ENCODE peak calls at places on chromosomes 12 and 14, in five cellular contexts. One of them, this sample, is unnamed.
A peak's percentile ranks its signal among the peaks of the same experiment; 100 is the strongest.

GRCh38 chr12:95520825-95521224 is 30.5 kb downstream of the USP44 start:
- DNase-seq in trophoblast cell: no peak
- DNase-seq in H1: no peak
- DNase-seq in neuronal stem cell: no peak
- DNase-seq in H9: no peak
- DNase-seq in this sample: no peak

GRCh38 chr12:65938807-65939206 is 114.5 kb downstream of the HMGA2 start:
- DNase-seq in H9: no peak
- DNase-seq in neuronal stem cell: no peak
- DNase-seq in trophoblast cell: no peak
- DNase-seq in H1: no peak
- DNase-seq in this sample: no peak

GRCh38 chr14:96754845-96755184 is 42.4 kb upstream of the VRK1 start:
- DNase-seq in trophoblast cell: no peak
- DNase-seq in H9: peak; percentile 63
- DNase-seq in neuronal stem cell: peak; percentile 37
- DNase-seq in H1: no peak
- DNase-seq in this sample: no peak

GRCh38 chr14:95515080-95515489 is 1.4 kb downstream of the SYNE3 start:
- DNase-seq in neuronal stem cell: no peak
- DNase-seq in H1: no peak
- DNase-seq in H9: peak; percentile 53
- DNase-seq in trophoblast cell: peak; percentile 82
- DNase-seq in this sample: no peak

GRCh38 chr12:2034633-2035420 is 18.0 kb upstream of the CACNA1C start:
- DNase-seq in H9: peak; percentile 93
- DNase-seq in trophoblast cell: peak; percentile 92
- DNase-seq in H1: peak; percentile 95
- DNase-seq in neuronal stem cell: peak; percentile 75
- DNase-seq in this sample: peak; percentile 68

GRCh38 chr12:111221296-111222026 is 147.4 kb downstream of the PHETA1 start:
- DNase-seq in H1: no peak
- DNase-seq in trophoblast cell: no peak
- DNase-seq in H9: no peak
- DNase-seq in neuronal stem cell: no peak
- DNase-seq in this sample: no peak

GRCh38 chr12:110641512-110641911 is 27.6 kb downstream of the TCTN1 start:
- DNase-seq in H1: no peak
- DNase-seq in H9: no peak
- DNase-seq in neuronal stem cell: peak; percentile 8
- DNase-seq in trophoblast cell: no peak
- DNase-seq in this sample: no peak

GRCh38 chr12:1174659-1175058 is 183.6 kb downstream of the ERC1 start:
- DNase-seq in neuronal stem cell: no peak
- DNase-seq in trophoblast cell: peak; percentile 15
- DNase-seq in H1: no peak
- DNase-seq in H9: no peak
- DNase-seq in this sample: no peak

GRCh38 chr12:38721611-38722252 is 183.7 kb downstream of the CPNE8 start:
- DNase-seq in neuronal stem cell: no peak
- DNase-seq in H9: no peak
- DNase-seq in H1: no peak
- DNase-seq in trophoblast cell: no peak
- DNase-seq in this sample: no peak

GRCh38 chr14:80491131-80491530 is 279.8 kb upstream of the DIO2 start:
- DNase-seq in H1: no peak
- DNase-seq in trophoblast cell: no peak
- DNase-seq in neuronal stem cell: no peak
- DNase-seq in H9: peak; percentile 55
- DNase-seq in this sample: peak; percentile 23

GRCh38 chr12:6778571-6779550 is 6.5 kb downstream of the LAG3 start:
- DNase-seq in trophoblast cell: peak; percentile 97
- DNase-seq in H1: peak; percentile 96
- DNase-seq in H9: peak; percentile 98
- DNase-seq in neuronal stem cell: peak; percentile 97
- DNase-seq in this sample: peak; percentile 93

GRCh38 chr14:102930753-102931579 is 8.5 kb downstream of the AMN start:
- DNase-seq in trophoblast cell: peak; percentile 57
- DNase-seq in H1: peak; percentile 82
- DNase-seq in neuronal stem cell: no peak
- DNase-seq in H9: peak; percentile 81
- DNase-seq in this sample: peak; percentile 71

GRCh38 chr14:59346796-59347510 is 118.2 kb downstream of the GPR135 start:
- DNase-seq in trophoblast cell: no peak
- DNase-seq in H1: no peak
- DNase-seq in neuronal stem cell: no peak
- DNase-seq in H9: no peak
- DNase-seq in this sample: peak; percentile 40

GRCh38 chr14:55059333-55059732 is 7.9 kb downstream of the MAPK1IP1L start:
- DNase-seq in H1: no peak
- DNase-seq in neuronal stem cell: no peak
- DNase-seq in trophoblast cell: no peak
- DNase-seq in H9: no peak
- DNase-seq in this sample: no peak

GRCh38 chr14:54683882-54684794 is 117.2 kb downstream of the SAMD4A start:
- DNase-seq in H9: peak; percentile 79
- DNase-seq in neuronal stem cell: no peak
- DNase-seq in trophoblast cell: peak; percentile 19
- DNase-seq in H1: peak; percentile 76
- DNase-seq in this sample: peak; percentile 76

GRCh38 chr12:130971871-130972588 is 18.3 kb downstream of the ADGRD1 start:
- DNase-seq in neuronal stem cell: no peak
- DNase-seq in H9: no peak
- DNase-seq in trophoblast cell: no peak
- DNase-seq in H1: no peak
- DNase-seq in this sample: no peak

GRCh38 chr12:15778126-15778525 is 11.1 kb downstream of the EPS8 start:
- DNase-seq in trophoblast cell: no peak
- DNase-seq in H9: no peak
- DNase-seq in H1: no peak
- DNase-seq in neuronal stem cell: no peak
- DNase-seq in this sample: no peak

GRCh38 chr12:132270969-132271754 is 58.2 kb downstream of the GALNT9 start:
- DNase-seq in H9: no peak
- DNase-seq in neuronal stem cell: no peak
- DNase-seq in trophoblast cell: no peak
- DNase-seq in H1: no peak
- DNase-seq in this sample: no peak

GRCh38 chr14:96586056-96586455 is 83.9 kb downstream of the PAPOLA start:
- DNase-seq in H9: peak; percentile 10
- DNase-seq in trophoblast cell: no peak
- DNase-seq in neuronal stem cell: no peak
- DNase-seq in H1: no peak
- DNase-seq in this sample: no peak

GRCh38 chr14:59570122-59570521 is 6.5 kb downstream of the CCDC175 start:
- DNase-seq in neuronal stem cell: no peak
- DNase-seq in H1: no peak
- DNase-seq in H9: no peak
- DNase-seq in trophoblast cell: no peak
- DNase-seq in this sample: no peak

GRCh38 chr12:76544601-76545261 is 14.8 kb downstream of the OSBPL8 start:
- DNase-seq in neuronal stem cell: no peak
- DNase-seq in trophoblast cell: no peak
- DNase-seq in H1: no peak
- DNase-seq in H9: no peak
- DNase-seq in this sample: no peak

DNA sequence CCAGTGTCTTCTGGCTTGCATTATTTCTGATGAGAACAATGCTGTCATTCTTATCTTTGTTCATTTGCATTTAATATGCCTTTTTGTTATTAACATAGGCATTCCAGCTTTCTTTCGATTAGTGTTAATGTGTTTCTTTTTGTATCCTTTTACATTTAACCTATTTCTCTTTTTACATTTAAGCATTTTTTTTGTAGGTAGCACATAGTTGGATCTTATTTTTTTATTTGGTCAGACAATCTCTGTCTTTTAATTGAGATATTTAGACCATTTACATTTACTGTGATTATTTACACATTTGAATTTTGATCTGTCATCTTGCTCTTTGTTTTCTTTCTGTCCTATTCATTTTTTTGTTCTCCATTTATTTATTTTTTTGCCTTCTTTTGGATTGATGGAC is 14.5 kb upstream of the KIF26A start:
- DNase-seq in H1: no peak
- DNase-seq in neuronal stem cell: no peak
- DNase-seq in H9: no peak
- DNase-seq in trophoblast cell: no peak
- DNase-seq in this sample: no peak
- H2BK12ac ChIP-seq in H1: no peak overlapping the region
- H2BK12ac ChIP-seq in neuronal stem cell: no peak overlapping the region
- H2BK12ac ChIP-seq in H9: no peak overlapping the region
- H2BK12ac ChIP-seq in trophoblast cell: no peak overlapping the region
- H2BK12ac ChIP-seq in this sample: no peak overlapping the region

DNA sequence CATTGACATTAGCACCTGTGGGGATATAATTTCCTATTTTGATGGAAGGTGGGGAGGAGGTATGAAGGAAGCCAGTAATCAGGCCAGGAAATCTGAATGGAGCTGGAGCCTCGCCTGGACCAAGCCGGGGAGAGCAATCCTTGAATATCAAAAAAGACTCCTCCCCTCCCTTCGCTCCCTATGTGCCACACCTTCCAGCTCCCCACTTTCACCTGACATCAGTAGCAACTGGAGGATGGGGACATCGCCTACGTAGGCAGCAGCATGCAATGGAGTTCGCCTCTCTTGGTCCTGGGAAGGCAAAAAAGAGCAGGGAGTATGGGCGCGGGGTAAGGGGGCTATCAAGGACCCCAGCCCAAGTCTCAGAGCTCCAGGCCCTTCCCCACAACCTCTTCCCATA is 1.1 kb downstream of the ANKRD52 start:
- DNase-seq in neuronal stem cell: no peak
- DNase-seq in H1: no peak
- DNase-seq in trophoblast cell: no peak
- DNase-seq in H9: no peak
- DNase-seq in this sample: no peak
- H4K91ac ChIP-seq in neuronal stem cell: no peak overlapping the region
- H4K91ac ChIP-seq in H1: no peak overlapping the region
- H4K91ac ChIP-seq in trophoblast cell: no peak overlapping the region
- H4K91ac ChIP-seq in H9: no peak overlapping the region
- H4K91ac ChIP-seq in this sample: no peak overlapping the region

GRCh38 chr12:128353271-128353670 is 86.3 kb downstream of the TMEM132C start:
- DNase-seq in neuronal stem cell: no peak
- DNase-seq in trophoblast cell: no peak
- DNase-seq in H1: no peak
- DNase-seq in H9: no peak
- DNase-seq in this sample: no peak
- H2BK12ac ChIP-seq in neuronal stem cell: no peak overlapping the region
- H2BK12ac ChIP-seq in trophoblast cell: no peak overlapping the region
- H2BK12ac ChIP-seq in H1: no peak overlapping the region
- H2BK12ac ChIP-seq in H9: no peak overlapping the region
- H2BK12ac ChIP-seq in this sample: no peak overlapping the region

GRCh38 chr12:114397978-114398881 is 7.7 kb downstream of the TBX5 start:
- DNase-seq in neuronal stem cell: no peak
- DNase-seq in H1: no peak
- DNase-seq in trophoblast cell: no peak
- DNase-seq in H9: peak; percentile 62
- DNase-seq in this sample: no peak

GRCh38 chr12:114396153-114396868 is 9.6 kb downstream of the TBX5 start:
- DNase-seq in neuronal stem cell: peak; percentile 24
- DNase-seq in H1: no peak
- DNase-seq in trophoblast cell: no peak
- DNase-seq in H9: no peak
- DNase-seq in this sample: no peak

GRCh38 chr12:114395755-114396152 is 10.2 kb downstream of the TBX5 start:
- DNase-seq in H9: no peak
- DNase-seq in neuronal stem cell: peak; percentile 37
- DNase-seq in H1: no peak
- DNase-seq in trophoblast cell: no peak
- DNase-seq in this sample: no peak

GRCh38 chr12:114399664-114400211 is 6.2 kb downstream of the TBX5 start:
- DNase-seq in trophoblast cell: no peak
- DNase-seq in H1: peak; percentile 95
- DNase-seq in neuronal stem cell: peak; percentile 75
- DNase-seq in H9: peak; percentile 95
- DNase-seq in this sample: no peak

GRCh38 chr12:114396869-114397719 is 8.8 kb downstream of the TBX5 start:
- DNase-seq in H9: no peak
- DNase-seq in H1: no peak
- DNase-seq in neuronal stem cell: no peak
- DNase-seq in trophoblast cell: no peak
- DNase-seq in this sample: no peak
- H4K91ac ChIP-seq in H9: no peak overlapping the region
- H4K91ac ChIP-seq in H1: no peak overlapping the region
- H4K91ac ChIP-seq in neuronal stem cell: no peak overlapping the region
- H4K91ac ChIP-seq in trophoblast cell: no peak overlapping the region
- H4K91ac ChIP-seq in this sample: no peak overlapping the region

GRCh38 chr12:29751676-29752075 is 32.1 kb downstream of the TMTC1 start:
- DNase-seq in H9: no peak
- DNase-seq in neuronal stem cell: no peak
- DNase-seq in trophoblast cell: no peak
- DNase-seq in H1: no peak
- DNase-seq in this sample: no peak
- H2BK12ac ChIP-seq in H9: no peak overlapping the region
- H2BK12ac ChIP-seq in neuronal stem cell: no peak overlapping the region
- H2BK12ac ChIP-seq in trophoblast cell: no peak overlapping the region
- H2BK12ac ChIP-seq in H1: no peak overlapping the region
- H2BK12ac ChIP-seq in this sample: no peak overlapping the region

DNA sequence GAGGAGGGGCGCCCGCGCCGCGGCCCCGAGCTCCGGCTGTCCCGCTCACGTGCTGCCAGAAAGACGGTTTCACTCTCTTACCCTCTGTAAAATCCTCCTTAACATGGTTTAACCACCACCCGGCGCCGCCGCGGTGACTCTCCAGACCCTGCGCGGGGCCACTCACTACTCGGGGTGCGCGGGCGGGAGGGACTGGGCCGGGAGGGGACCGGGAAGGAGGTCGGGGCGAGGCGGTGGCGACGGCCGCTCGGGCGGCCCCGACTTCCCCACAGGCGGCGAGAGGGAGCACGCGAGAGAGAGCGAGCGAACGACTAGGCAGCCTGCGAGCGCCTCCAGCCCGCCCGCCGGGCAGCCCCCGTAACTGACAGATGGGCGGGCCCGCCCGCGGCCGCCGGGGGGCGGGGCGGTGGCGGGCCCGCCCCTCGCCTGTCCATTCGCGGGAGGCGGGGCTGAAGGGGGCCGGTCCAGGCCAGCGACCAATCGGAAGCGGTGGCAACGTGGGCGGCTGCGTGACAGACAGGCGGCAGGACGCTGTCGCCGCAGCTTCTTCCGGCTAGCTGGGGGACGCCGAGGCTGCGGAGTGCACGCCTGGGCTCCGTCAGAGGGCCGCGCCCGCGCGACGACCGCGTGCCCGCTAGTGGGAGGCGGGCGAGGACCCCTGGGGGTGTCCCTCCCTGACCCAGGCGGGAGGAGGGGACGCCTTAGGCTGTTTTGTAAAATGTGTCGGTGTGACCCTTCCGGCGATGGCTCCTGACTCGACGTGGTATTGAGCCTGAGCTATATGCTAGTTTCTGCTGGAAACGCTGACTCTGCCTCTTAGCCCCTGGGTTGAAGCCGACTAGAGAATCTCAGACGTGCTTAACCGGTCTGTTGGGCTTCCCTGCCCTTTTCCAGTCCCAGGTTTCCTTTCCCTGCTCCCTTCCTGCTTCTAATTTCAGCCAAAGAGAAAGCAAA is at the start of gene EEA1:
- DNase-seq in H1: peak; percentile 91
- DNase-seq in trophoblast cell: peak; percentile 98
- DNase-seq in H9: peak; percentile 99
- DNase-seq in neuronal stem cell: peak; percentile 95
- DNase-seq in this sample: peak; percentile 96
- H4K91ac ChIP-seq in H1: no peak within 1 kb of the TSS
- H4K91ac ChIP-seq in trophoblast cell: peak within 1 kb of the TSS; percentile 79
- H4K91ac ChIP-seq in H9: no peak within 1 kb of the TSS
- H4K91ac ChIP-seq in neuronal stem cell: no peak within 1 kb of the TSS
- H4K91ac ChIP-seq in this sample: peak within 1 kb of the TSS; percentile 96

GRCh38 chr12:64652346-64652745 is 42.1 kb downstream of the RASSF3 start:
- DNase-seq in H9: no peak
- DNase-seq in H1: no peak
- DNase-seq in neuronal stem cell: no peak
- DNase-seq in trophoblast cell: no peak
- DNase-seq in this sample: no peak
- H2BK12ac ChIP-seq in H9: no peak overlapping the region
- H2BK12ac ChIP-seq in H1: no peak overlapping the region
- H2BK12ac ChIP-seq in neuronal stem cell: no peak overlapping the region
- H2BK12ac ChIP-seq in trophoblast cell: no peak overlapping the region
- H2BK12ac ChIP-seq in this sample: no peak overlapping the region